ENCODE peak calls at places on chromosomes 13 and 19, in nine cellular contexts. J is small intestine; P is HT1080; B is prostate gland; V is stimulated activated CD8-positive, alpha-beta memory T cell treated with anti-CD3 and anti-CD28 coated beads, Interleukin-12 subunit alpha, Interleukin-12 subunit beta, amount 100 ng/mL, for 4 hours; F is NCI-H2029; T is HFF-Myc; Q is CD4-positive, alpha-beta T cell; C is activated naive CD8-positive, alpha-beta T cell treated with anti-CD3 and anti-CD28 coated beads, Interleukin-2, amount 50 U/mL, for 16 hours. K is an unnamed sample.

GRCh38 chr13:19665427-19665859 is 32.0 kb downstream of the MPHOSPH8 start:
- DNase-seq in J (no peak), P (no peak), B (no peak), V (no peak), F (no peak), T (no peak), Q (no peak), C (no peak), K (no peak)

GRCh38 chr19:3440082-3440481 is 40.2 kb downstream of the SMIM24 start:
- DNase-seq in J (peak), P (no peak), B (no peak), V (peak), F (no peak), T (no peak), Q (peak), C (peak), K (peak)

GRCh38 chr13:45878966-45879365 is 27.4 kb upstream of the SIAH3 start:
- DNase-seq in J (no peak), P (no peak), B (no peak), V (no peak), F (no peak), T (no peak), Q (no peak), C (no peak), K (no peak)

GRCh38 chr19:39582442-39582841 is 19.9 kb upstream of the LGALS13 start:
- DNase-seq in J (no peak), P (no peak), B (no peak), V (no peak), F (no peak), T (no peak), Q (no peak), C (no peak), K (no peak)

GRCh38 chr13:103639326-103639725 is 573.1 kb upstream of the SLC10A2 start:
- DNase-seq in J (peak), P (no peak), B (no peak), V (no peak), F (no peak), T (no peak), Q (no peak), C (no peak), K (no peak)

GRCh38 chr13:23087884-23088283 is 92.9 kb upstream of the SGCG start:
- DNase-seq in J (peak), P (peak), B (no peak), V (no peak), F (peak), T (no peak), Q (no peak), C (no peak), K (no peak)

GRCh38 chr19:28501979-28502378 is 711.0 kb downstream of the UQCRFS1 start:
- DNase-seq in J (no peak), P (no peak), B (no peak), V (no peak), F (no peak), T (no peak), Q (no peak), C (no peak), K (no peak)

GRCh38 chr19:8004723-8005513 is 523 bp downstream of the ELAVL1 start:
- DNase-seq in J (no peak), P (no peak), B (no peak), V (peak), F (no peak), T (no peak), Q (no peak), C (no peak), K (no peak)

GRCh38 chr19:52690395-52691214 is 44.2 kb downstream of the ZNF611 start:
- DNase-seq in J (peak), P (peak), B (peak), V (peak), F (peak), T (peak), Q (peak), C (peak), K (peak)

GRCh38 chr13:95833713-95834112 is 156.8 kb downstream of the DNAJC3 start:
- DNase-seq in J (no peak), P (peak), B (no peak), V (no peak), F (no peak), T (no peak), Q (no peak), C (no peak), K (no peak)

GRCh38 chr19:10503002-10503789 is at the start of gene KEAP1:
- DNase-seq in J (peak), P (peak), B (no peak), V (no peak), F (no peak), T (no peak), Q (peak), C (peak), K (peak)

GRCh38 chr19:28020631-28021315 is 1192.2 kb downstream of the UQCRFS1 start:
- DNase-seq in J (no peak), P (no peak), B (no peak), V (no peak), F (no peak), T (no peak), Q (no peak), C (no peak), K (no peak)

GRCh38 chr19:33385956-33386355 is 12.4 kb downstream of the CEBPG start:
- DNase-seq in J (no peak), P (no peak), B (no peak), V (no peak), F (no peak), T (no peak), Q (no peak), C (no peak), K (peak)

GRCh38 chr19:16571283-16571682 is 932 bp downstream of the SLC35E1 start:
- DNase-seq in J (no peak), P (no peak), B (no peak), V (no peak), F (no peak), T (no peak), Q (no peak), C (no peak), K (no peak)

GRCh38 chr19:38543807-38544568 is 73.8 kb downstream of the MAP4K1 start:
- DNase-seq in J (peak), P (peak), B (no peak), V (no peak), F (no peak), T (peak), Q (peak), C (no peak), K (peak)

GRCh38 chr19:3499738-3500428 is 591 bp downstream of the DOHH start:
- DNase-seq in J (no peak), P (no peak), B (no peak), V (no peak), F (no peak), T (no peak), Q (no peak), C (no peak), K (no peak)

GRCh38 chr13:74132152-74132767 is 1.9 kb downstream of the KLF12 start:
- DNase-seq in J (peak), P (no peak), B (no peak), V (no peak), F (no peak), T (no peak), Q (peak), C (no peak), K (no peak)

GRCh38 chr19:2659856-2660432 is 42.5 kb downstream of the GNG7 start:
- DNase-seq in J (no peak), P (no peak), B (no peak), V (no peak), F (no peak), T (no peak), Q (no peak), C (no peak), K (no peak)

GRCh38 chr19:56566904-56567273 is 379 bp upstream of the ZNF470 start:
- DNase-seq in J (peak), P (no peak), B (peak), V (no peak), F (no peak), T (peak), Q (peak), C (no peak), K (peak)

GRCh38 chr13:102295316-102296048 is 106.4 kb downstream of the FGF14 start:
- DNase-seq in J (no peak), P (no peak), B (no peak), V (no peak), F (no peak), T (no peak), Q (no peak), C (no peak), K (no peak)

GRCh38 chr19:21566073-21566472 is 60.7 kb downstream of the ZNF429 start:
- DNase-seq in J (no peak), P (no peak), B (no peak), V (no peak), F (no peak), T (no peak), Q (no peak), C (no peak), K (no peak)

GRCh38 chr13:39538826-39539555 is 64.0 kb downstream of the LHFPL6 start:
- DNase-seq in J (no peak), P (peak), B (no peak), V (no peak), F (peak), T (peak), Q (no peak), C (no peak), K (no peak)

GRCh38 chr19:49132974-49133609 is 13.7 kb downstream of the PPFIA3 start:
- DNase-seq in J (peak), P (no peak), B (no peak), V (no peak), F (no peak), T (no peak), Q (peak), C (no peak), K (peak)

K was measured in Right ventricle myocardium superior.